ENCODE peak calls at places on chromosomes 2 and 18, in four cellular contexts. One of them, this sample, is unnamed.

GRCh38 chr18:38940863-38941531 is 1375.4 kb upstream of the CELF4 start:
- DNase-seq in posterior cingulate gyrus: no peak
- DNase-seq in thoracic aorta: no peak
- DNase-seq in EH: peak
- DNase-seq in this sample: peak

GRCh38 chr18:73739098-73739497 is 408.5 kb downstream of the FBXO15 start:
- DNase-seq in posterior cingulate gyrus: no peak
- DNase-seq in thoracic aorta: no peak
- DNase-seq in EH: no peak
- DNase-seq in this sample: peak

GRCh38 chr18:65227970-65228369 is 522.8 kb upstream of the CDH7 start:
- DNase-seq in posterior cingulate gyrus: no peak
- DNase-seq in EH: no peak
- DNase-seq in thoracic aorta: no peak
- DNase-seq in this sample: no peak

GRCh38 chr18:48100712-48101165 is 170.3 kb upstream of the SMAD2 start:
- DNase-seq in posterior cingulate gyrus: no peak
- DNase-seq in EH: no peak
- DNase-seq in thoracic aorta: no peak
- DNase-seq in this sample: no peak

GRCh38 chr2:202050652-202051051 is 17.0 kb downstream of the FZD7 start:
- DNase-seq in EH: no peak
- DNase-seq in thoracic aorta: no peak
- DNase-seq in posterior cingulate gyrus: no peak
- DNase-seq in this sample: no peak

GRCh38 chr2:239873656-239874635 is 151.2 kb downstream of the NDUFA10 start:
- DNase-seq in posterior cingulate gyrus: no peak
- DNase-seq in EH: no peak
- DNase-seq in thoracic aorta: no peak
- DNase-seq in this sample: no peak

GRCh38 chr2:45992021-45992745 is 305.0 kb upstream of the EPAS1 start:
- DNase-seq in thoracic aorta: peak
- DNase-seq in posterior cingulate gyrus: no peak
- DNase-seq in EH: peak
- DNase-seq in this sample: peak

GRCh38 chr18:51164327-51165290 is 32.9 kb downstream of the MEX3C start:
- DNase-seq in posterior cingulate gyrus: no peak
- DNase-seq in EH: peak
- DNase-seq in thoracic aorta: no peak
- DNase-seq in this sample: no peak

GRCh38 chr18:9329471-9329870 is 5.1 kb upstream of the TWSG1 start:
- DNase-seq in EH: no peak
- DNase-seq in thoracic aorta: no peak
- DNase-seq in posterior cingulate gyrus: no peak
- DNase-seq in this sample: no peak

GRCh38 chr18:67517224-67517765 is 775 bp upstream of the DSEL start:
- DNase-seq in EH: peak
- DNase-seq in posterior cingulate gyrus: no peak
- DNase-seq in thoracic aorta: no peak
- DNase-seq in this sample: no peak

GRCh38 chr2:96287273-96287856 is 18.0 kb downstream of the SNRNP200 start:
- DNase-seq in EH: no peak
- DNase-seq in thoracic aorta: no peak
- DNase-seq in posterior cingulate gyrus: no peak
- DNase-seq in this sample: no peak

GRCh38 chr18:75654928-75655745 is 227.6 kb upstream of the SMIM21 start:
- DNase-seq in thoracic aorta: no peak
- DNase-seq in EH: no peak
- DNase-seq in posterior cingulate gyrus: no peak
- DNase-seq in this sample: no peak

GRCh38 chr18:78319264-78319663 is 660.4 kb upstream of the SALL3 start:
- DNase-seq in posterior cingulate gyrus: no peak
- DNase-seq in EH: no peak
- DNase-seq in thoracic aorta: no peak
- DNase-seq in this sample: no peak

GRCh38 chr2:39739386-39739785 is 39.7 kb downstream of the THUMPD2 start:
- DNase-seq in EH: no peak
- DNase-seq in posterior cingulate gyrus: no peak
- DNase-seq in thoracic aorta: no peak
- DNase-seq in this sample: no peak

GRCh38 chr2:18966131-18966530 is 376.8 kb upstream of the NT5C1B start:
- DNase-seq in posterior cingulate gyrus: no peak
- DNase-seq in thoracic aorta: no peak
- DNase-seq in EH: peak
- DNase-seq in this sample: no peak

GRCh38 chr2:623384-623922 is 53.8 kb downstream of the TMEM18 start:
- DNase-seq in EH: no peak
- DNase-seq in posterior cingulate gyrus: no peak
- DNase-seq in thoracic aorta: no peak
- DNase-seq in this sample: no peak

GRCh38 chr18:21439453-21439852 is 161.1 kb downstream of the ESCO1 start:
- DNase-seq in EH: peak
- DNase-seq in posterior cingulate gyrus: no peak
- DNase-seq in thoracic aorta: no peak
- DNase-seq in this sample: peak

GRCh38 chr18:2850816-2851215 is 4.0 kb downstream of the EMILIN2 start:
- DNase-seq in posterior cingulate gyrus: no peak
- DNase-seq in thoracic aorta: no peak
- DNase-seq in EH: peak
- DNase-seq in this sample: no peak

GRCh38 chr2:115739574-115739973 is 1297.1 kb downstream of the DPP10 start:
- DNase-seq in thoracic aorta: no peak
- DNase-seq in EH: no peak
- DNase-seq in posterior cingulate gyrus: no peak
- DNase-seq in this sample: no peak

GRCh38 chr2:186746584-186746983 is 52.7 kb downstream of the FAM171B start:
- DNase-seq in EH: no peak
- DNase-seq in thoracic aorta: no peak
- DNase-seq in posterior cingulate gyrus: no peak
- DNase-seq in this sample: no peak

GRCh38 chr2:234712421-234712935 is 215.6 kb upstream of the ARL4C start:
- DNase-seq in EH: no peak
- DNase-seq in posterior cingulate gyrus: no peak
- DNase-seq in thoracic aorta: no peak
- DNase-seq in this sample: no peak

GRCh38 chr2:195671563-195671962 is 14.5 kb downstream of the SLC39A10 start:
- DNase-seq in posterior cingulate gyrus: no peak
- DNase-seq in EH: peak
- DNase-seq in thoracic aorta: no peak
- DNase-seq in this sample: no peak

GRCh38 chr2:27247893-27248292 is 15.0 kb downstream of the SLC30A3 start:
- DNase-seq in thoracic aorta: no peak
- DNase-seq in posterior cingulate gyrus: no peak
- DNase-seq in EH: no peak
- DNase-seq in this sample: no peak

GRCh38 chr18:79056827-79057367 is 12.3 kb upstream of the ATP9B start:
- DNase-seq in EH: no peak
- DNase-seq in thoracic aorta: no peak
- DNase-seq in posterior cingulate gyrus: no peak
- DNase-seq in this sample: no peak

GRCh38 chr18:44061438-44061837 is 619.2 kb upstream of the SETBP1 start:
- DNase-seq in posterior cingulate gyrus: no peak
- DNase-seq in thoracic aorta: no peak
- DNase-seq in EH: no peak
- DNase-seq in this sample: no peak

GRCh38 chr2:40041983-40042382 is 262.9 kb upstream of the THUMPD2 start:
- DNase-seq in thoracic aorta: no peak
- DNase-seq in EH: peak
- DNase-seq in posterior cingulate gyrus: no peak
- DNase-seq in this sample: peak

GRCh38 chr2:172928754-172929153 is 146.9 kb upstream of the MAP3K20 start:
- DNase-seq in posterior cingulate gyrus: no peak
- DNase-seq in thoracic aorta: no peak
- DNase-seq in EH: peak
- DNase-seq in this sample: peak

GRCh38 chr2:240789501-240790369 is 30.3 kb downstream of the KIF1A start:
- DNase-seq in posterior cingulate gyrus: peak
- DNase-seq in thoracic aorta: no peak
- DNase-seq in EH: no peak
- DNase-seq in this sample: no peak

GRCh38 chr2:8119782-8120551 is 561.9 kb upstream of the ID2 start:
- DNase-seq in posterior cingulate gyrus: no peak
- DNase-seq in EH: peak
- DNase-seq in thoracic aorta: no peak
- DNase-seq in this sample: no peak

This sample was measured in ELR.